ENCODE peak calls at places on chromosomes 7 and 10, in eight cellular contexts. X, S, E, A, C, H, G and V are unnamed samples.

GRCh38 chr7:132723506-132724081 is 147.3 kb upstream of the PLXNA4 start:
- DNase-seq in X (no peak), S (no peak), E (no peak), A (no peak), C (no peak), H (no peak), G (no peak), V (no peak)

GRCh38 chr10:14466256-14466655 is 135.5 kb upstream of the FRMD4A start:
- DNase-seq in X (peak), S (no peak), E (no peak), A (no peak), C (no peak), H (no peak), G (no peak), V (no peak)

GRCh38 chr7:23472046-23472445 is 1.8 kb upstream of the IGF2BP3 start:
- DNase-seq in X (no peak), S (peak), E (no peak), A (no peak), C (no peak), H (no peak), G (no peak), V (peak)

GRCh38 chr7:22920664-22921063 is 93.3 kb downstream of the HYCC1 start:
- DNase-seq in X (no peak), S (no peak), E (no peak), A (no peak), C (no peak), H (no peak), G (no peak), V (no peak)

GRCh38 chr7:109335951-109336350 is 766.3 kb downstream of the DNAJB9 start:
- DNase-seq in X (no peak), S (no peak), E (no peak), A (no peak), C (no peak), H (no peak), G (no peak), V (no peak)

GRCh38 chr7:30804078-30804661 is 33.0 kb downstream of the MINDY4 start:
- DNase-seq in X (peak), S (peak), E (no peak), A (no peak), C (no peak), H (no peak), G (no peak), V (peak)

GRCh38 chr7:117279931-117280525 is 42.8 kb downstream of the WNT2 start:
- DNase-seq in X (no peak), S (no peak), E (peak), A (no peak), C (no peak), H (no peak), G (peak), V (no peak)

GRCh38 chr10:10207538-10207937 is 810.1 kb upstream of the CELF2 start:
- DNase-seq in X (no peak), S (no peak), E (no peak), A (no peak), C (no peak), H (no peak), G (no peak), V (no peak)

GRCh38 chr7:139092090-139092796 is 17.3 kb downstream of the ZC3HAV1 start:
- DNase-seq in X (no peak), S (no peak), E (no peak), A (no peak), C (no peak), H (no peak), G (no peak), V (no peak)